ENCODE peak calls at places on chromosomes 16 and 17, in five cellular contexts. One of them, this sample, is unnamed.
A peak's percentile ranks its signal among the peaks of the same experiment; 100 is the strongest.

GRCh38 chr16:84610385-84610784 is 7.5 kb downstream of the COTL1 start:
- DNase-seq in transverse colon: no peak
- DNase-seq in A549: peak; percentile 45
- DNase-seq in lung: no peak
- DNase-seq in upper lobe of right lung: no peak
- DNase-seq in this sample: no peak

GRCh38 chr16:3654249-3654991 is at the start of gene DNASE1:
- DNase-seq in upper lobe of right lung: peak; percentile 73
- DNase-seq in A549: peak; percentile 74
- DNase-seq in transverse colon: peak; percentile 74
- DNase-seq in lung: peak; percentile 53
- DNase-seq in this sample: peak; percentile 82

GRCh38 chr17:56690441-56691291 is 97.2 kb downstream of the NOG start:
- DNase-seq in lung: no peak
- DNase-seq in upper lobe of right lung: no peak
- DNase-seq in A549: no peak
- DNase-seq in transverse colon: no peak
- DNase-seq in this sample: no peak

GRCh38 chr17:44960654-44961053 is 7.4 kb downstream of the C1QL1 start:
- DNase-seq in lung: peak; percentile 54
- DNase-seq in transverse colon: no peak
- DNase-seq in A549: no peak
- DNase-seq in upper lobe of right lung: peak; percentile 77
- DNase-seq in this sample: no peak

GRCh38 chr16:58236231-58236690 is 38.4 kb upstream of the CSNK2A2 start:
- DNase-seq in transverse colon: peak; percentile 78
- DNase-seq in lung: peak; percentile 75
- DNase-seq in upper lobe of right lung: peak; percentile 74
- DNase-seq in A549: peak; percentile 82
- DNase-seq in this sample: peak; percentile 61

GRCh38 chr17:43530303-43531081 is 15.6 kb downstream of the ETV4 start:
- DNase-seq in upper lobe of right lung: peak; percentile 75
- DNase-seq in lung: peak; percentile 79
- DNase-seq in A549: no peak
- DNase-seq in transverse colon: no peak
- DNase-seq in this sample: peak; percentile 49

GRCh38 chr17:27506348-27507218 is 50.3 kb downstream of the KSR1 start:
- DNase-seq in lung: no peak
- DNase-seq in upper lobe of right lung: no peak
- DNase-seq in A549: no peak
- DNase-seq in transverse colon: no peak
- DNase-seq in this sample: no peak

GRCh38 chr16:24851700-24852099 is 5.9 kb downstream of the SLC5A11 start:
- DNase-seq in A549: no peak
- DNase-seq in lung: no peak
- DNase-seq in transverse colon: no peak
- DNase-seq in upper lobe of right lung: no peak
- DNase-seq in this sample: no peak

GRCh38 chr17:68807998-68808772 is 147.0 kb downstream of the ABCA8 start:
- DNase-seq in upper lobe of right lung: no peak
- DNase-seq in transverse colon: no peak
- DNase-seq in lung: no peak
- DNase-seq in A549: no peak
- DNase-seq in this sample: no peak

GRCh38 chr17:44831270-44831770 is 1.2 kb upstream of the GJC1 start:
- DNase-seq in transverse colon: no peak
- DNase-seq in upper lobe of right lung: no peak
- DNase-seq in lung: no peak
- DNase-seq in A549: no peak
- DNase-seq in this sample: no peak

GRCh38 chr16:77211880-77212735 is 12.9 kb downstream of the SYCE1L start:
- DNase-seq in transverse colon: peak; percentile 73
- DNase-seq in A549: peak; percentile 83
- DNase-seq in lung: peak; percentile 49
- DNase-seq in upper lobe of right lung: peak; percentile 84
- DNase-seq in this sample: peak; percentile 60

GRCh38 chr16:75279277-75279676 is 27.9 kb upstream of the BCAR1 start:
- DNase-seq in lung: no peak
- DNase-seq in upper lobe of right lung: no peak
- DNase-seq in A549: no peak
- DNase-seq in transverse colon: no peak
- DNase-seq in this sample: no peak

GRCh38 chr16:57475711-57476339 is 10.5 kb downstream of the DOK4 start:
- DNase-seq in A549: peak; percentile 77
- DNase-seq in upper lobe of right lung: peak; percentile 81
- DNase-seq in transverse colon: peak; percentile 51
- DNase-seq in lung: no peak
- DNase-seq in this sample: no peak

GRCh38 chr17:67922503-67922902 is 73.8 kb downstream of the C17orf58 start:
- DNase-seq in transverse colon: no peak
- DNase-seq in lung: no peak
- DNase-seq in A549: no peak
- DNase-seq in upper lobe of right lung: no peak
- DNase-seq in this sample: no peak

GRCh38 chr17:14301761-14302401 is 1.0 kb downstream of the HS3ST3B1 start:
- DNase-seq in lung: peak; percentile 44
- DNase-seq in upper lobe of right lung: peak; percentile 75
- DNase-seq in transverse colon: peak; percentile 43
- DNase-seq in A549: no peak
- DNase-seq in this sample: peak; percentile 31

GRCh38 chr17:33594000-33594399 is 300.9 kb upstream of the ASIC2 start:
- DNase-seq in transverse colon: no peak
- DNase-seq in upper lobe of right lung: no peak
- DNase-seq in lung: no peak
- DNase-seq in A549: no peak
- DNase-seq in this sample: no peak

GRCh38 chr16:75208242-75208825 is 1.4 kb upstream of the CTRB2 start:
- DNase-seq in lung: no peak
- DNase-seq in A549: no peak
- DNase-seq in transverse colon: no peak
- DNase-seq in upper lobe of right lung: no peak
- DNase-seq in this sample: peak; percentile 17

GRCh38 chr17:50055055-50055425 is 870 bp upstream of the ITGA3 start:
- DNase-seq in lung: peak; percentile 86
- DNase-seq in transverse colon: peak; percentile 87
- DNase-seq in upper lobe of right lung: peak; percentile 88
- DNase-seq in A549: no peak
- DNase-seq in this sample: peak; percentile 84

DNA sequence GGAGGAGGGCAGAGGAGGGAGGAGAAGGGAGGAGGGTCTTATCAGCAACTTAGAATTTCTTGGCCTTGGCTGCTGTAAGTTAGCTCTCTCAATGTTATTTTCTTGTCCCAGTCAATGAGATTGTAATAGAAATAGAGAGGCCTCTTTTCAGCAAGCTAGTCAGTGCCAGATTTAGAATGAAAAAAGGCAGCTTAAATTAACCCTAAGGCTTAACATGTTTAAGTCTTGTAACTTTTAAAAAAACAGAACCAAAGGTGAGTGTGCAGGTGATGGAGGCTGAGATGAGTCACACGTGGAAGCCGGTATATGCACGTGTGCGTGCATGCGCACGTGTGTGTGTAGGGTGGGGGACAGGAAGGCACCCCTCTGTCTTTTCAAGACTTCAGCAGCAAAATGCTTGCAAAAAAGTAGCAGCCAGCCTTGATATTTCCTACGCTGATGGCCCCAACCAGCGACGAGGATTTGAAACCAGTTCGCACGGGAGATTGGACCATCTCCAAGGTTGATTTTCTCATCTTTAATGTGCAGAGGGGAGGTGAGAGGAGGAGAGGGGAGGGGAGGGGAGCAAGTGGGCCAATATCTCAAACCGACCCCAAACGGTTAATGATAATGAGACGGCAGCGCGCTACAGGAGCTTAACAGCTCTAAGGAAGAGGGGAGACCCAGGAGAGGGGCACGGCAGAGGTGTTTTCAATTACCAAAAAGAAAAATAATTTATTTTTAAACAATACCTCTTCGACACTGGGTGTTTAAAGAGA is 154.8 kb downstream of the ZNF423 start:
- DNase-seq in transverse colon: no peak
- DNase-seq in upper lobe of right lung: no peak
- DNase-seq in lung: no peak
- DNase-seq in A549: no peak
- DNase-seq in this sample: no peak
- H3K4me1 ChIP-seq in transverse colon: no peaks in the 10 kb centered on the region
- H3K4me1 ChIP-seq in upper lobe of right lung: peaks cover 18% of the 10 kb centered on the region
- H3K4me1 ChIP-seq in lung: no peaks in the 10 kb centered on the region
- H3K4me1 ChIP-seq in A549: no peaks in the 10 kb centered on the region
- H3K4me1 ChIP-seq in this sample: no peaks in the 10 kb centered on the region

GRCh38 chr17:46166692-46167249 is 26.5 kb downstream of the KANSL1 start:
- DNase-seq in A549: no peak
- DNase-seq in transverse colon: no peak
- DNase-seq in lung: no peak
- DNase-seq in upper lobe of right lung: no peak
- DNase-seq in this sample: no peak

GRCh38 chr17:46163929-46164594 is 29.2 kb downstream of the KANSL1 start:
- DNase-seq in A549: no peak
- DNase-seq in upper lobe of right lung: no peak
- DNase-seq in lung: no peak
- DNase-seq in transverse colon: no peak
- DNase-seq in this sample: no peak

GRCh38 chr17:46160169-46160568 is 33.1 kb downstream of the KANSL1 start:
- DNase-seq in A549: no peak
- DNase-seq in transverse colon: no peak
- DNase-seq in lung: no peak
- DNase-seq in upper lobe of right lung: no peak
- DNase-seq in this sample: no peak

GRCh38 chr17:46162871-46163270 is 30.4 kb downstream of the KANSL1 start:
- DNase-seq in transverse colon: no peak
- DNase-seq in lung: no peak
- DNase-seq in upper lobe of right lung: no peak
- DNase-seq in A549: no peak
- DNase-seq in this sample: no peak

DNA sequence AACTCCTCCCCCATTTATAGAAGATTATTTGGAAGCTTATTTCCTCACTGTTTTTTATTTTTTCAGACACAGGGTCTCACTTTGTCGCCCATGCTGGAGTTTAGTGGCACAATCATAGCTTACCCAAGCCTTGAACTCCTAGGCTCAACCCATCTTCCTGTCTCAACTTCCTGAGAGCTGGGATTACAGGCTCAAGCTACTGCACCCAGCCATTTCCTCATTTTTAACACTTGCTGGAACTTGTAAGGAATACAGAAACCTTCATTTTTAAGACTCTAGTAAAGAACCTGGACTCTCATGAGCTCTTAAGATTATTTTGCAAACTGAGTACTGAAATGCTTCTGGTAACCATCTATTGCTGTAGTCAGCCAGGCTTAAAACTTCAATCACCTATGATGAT is 29.9 kb downstream of the KANSL1 start:
- DNase-seq in A549: no peak
- DNase-seq in upper lobe of right lung: no peak
- DNase-seq in transverse colon: no peak
- DNase-seq in lung: no peak
- DNase-seq in this sample: no peak
- H3K4me1 ChIP-seq in A549: peaks cover 69% of the 10 kb centered on the region
- H3K4me1 ChIP-seq in upper lobe of right lung: peaks cover 90% of the 10 kb centered on the region
- H3K4me1 ChIP-seq in transverse colon: peaks cover 71% of the 10 kb centered on the region
- H3K4me1 ChIP-seq in lung: peaks cover 35% of the 10 kb centered on the region
- H3K4me1 ChIP-seq in this sample: peaks cover 43% of the 10 kb centered on the region

DNA sequence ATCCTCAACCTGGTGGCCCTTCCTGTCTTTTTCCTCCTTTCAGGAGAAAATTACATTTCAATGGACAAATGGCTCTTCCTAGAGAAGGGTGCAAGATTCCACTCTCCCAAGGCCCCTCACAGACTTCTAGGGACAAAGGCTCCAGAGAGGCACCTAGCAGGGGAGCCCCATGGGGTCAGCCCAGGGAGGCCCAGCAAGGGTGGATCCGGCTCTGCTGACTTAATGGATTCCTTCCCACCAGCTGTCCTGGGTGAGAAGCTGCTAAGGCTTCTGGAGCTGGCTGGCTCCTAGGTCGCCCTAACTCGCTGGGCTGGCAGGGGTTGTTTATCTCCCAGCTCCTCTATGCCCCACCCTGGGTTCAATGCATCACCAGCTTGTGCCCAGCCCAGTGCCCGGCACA is 152.4 kb downstream of the ZNF423 start:
- DNase-seq in A549: no peak
- DNase-seq in transverse colon: no peak
- DNase-seq in lung: no peak
- DNase-seq in upper lobe of right lung: no peak
- DNase-seq in this sample: no peak
- H3K4me1 ChIP-seq in A549: no peaks in the 10 kb centered on the region
- H3K4me1 ChIP-seq in transverse colon: no peaks in the 10 kb centered on the region
- H3K4me1 ChIP-seq in lung: no peaks in the 10 kb centered on the region
- H3K4me1 ChIP-seq in upper lobe of right lung: peaks cover 18% of the 10 kb centered on the region
- H3K4me1 ChIP-seq in this sample: no peaks in the 10 kb centered on the region

GRCh38 chr16:10308305-10309193 is 77.3 kb upstream of the ATF7IP2 start:
- DNase-seq in transverse colon: no peak
- DNase-seq in upper lobe of right lung: no peak
- DNase-seq in A549: no peak
- DNase-seq in lung: no peak
- DNase-seq in this sample: no peak
- H3K4me1 ChIP-seq in transverse colon: no peaks in the 10 kb centered on the region
- H3K4me1 ChIP-seq in upper lobe of right lung: no peaks in the 10 kb centered on the region
- H3K4me1 ChIP-seq in A549: peaks cover 3% of the 10 kb centered on the region
- H3K4me1 ChIP-seq in lung: no peaks in the 10 kb centered on the region
- H3K4me1 ChIP-seq in this sample: no peaks in the 10 kb centered on the region

GRCh38 chr17:39761861-39762496 is 24.2 kb downstream of the GRB7 start:
- DNase-seq in A549: no peak
- DNase-seq in transverse colon: no peak
- DNase-seq in lung: no peak
- DNase-seq in upper lobe of right lung: no peak
- DNase-seq in this sample: no peak

GRCh38 chr17:39767147-39767546 is 29.4 kb downstream of the GRB7 start:
- DNase-seq in upper lobe of right lung: no peak
- DNase-seq in A549: no peak
- DNase-seq in transverse colon: no peak
- DNase-seq in lung: no peak
- DNase-seq in this sample: no peak

GRCh38 chr17:39765159-39765558 is 27.4 kb downstream of the GRB7 start:
- DNase-seq in lung: no peak
- DNase-seq in transverse colon: no peak
- DNase-seq in A549: no peak
- DNase-seq in upper lobe of right lung: no peak
- DNase-seq in this sample: no peak

GRCh38 chr17:39763046-39763800 is 25.5 kb downstream of the GRB7 start:
- DNase-seq in transverse colon: no peak
- DNase-seq in lung: no peak
- DNase-seq in A549: no peak
- DNase-seq in upper lobe of right lung: no peak
- DNase-seq in this sample: no peak

DNA sequence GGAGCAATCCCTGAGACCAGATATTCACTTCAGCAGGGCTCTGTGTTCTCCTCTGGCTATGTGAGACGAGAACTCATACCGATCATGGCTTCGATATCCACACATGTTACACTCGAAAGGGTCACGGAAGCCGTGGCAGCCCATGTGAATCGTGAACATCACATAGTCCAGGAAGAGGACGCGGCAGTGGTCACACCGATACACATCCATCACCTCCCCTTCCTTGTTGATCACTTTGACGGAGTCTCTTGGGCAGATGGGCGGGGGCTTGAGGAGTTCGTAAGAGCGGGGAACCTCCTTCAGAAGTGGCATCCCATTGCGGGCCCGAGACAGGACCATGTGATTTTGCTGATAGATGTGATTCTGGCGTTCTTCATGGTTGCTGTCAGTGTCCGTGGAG is 28.0 kb downstream of the GRB7 start:
- DNase-seq in transverse colon: no peak
- DNase-seq in upper lobe of right lung: no peak
- DNase-seq in A549: no peak
- DNase-seq in lung: no peak
- DNase-seq in this sample: no peak
- H3K4me1 ChIP-seq in transverse colon: no peaks in the 10 kb centered on the region
- H3K4me1 ChIP-seq in upper lobe of right lung: no peaks in the 10 kb centered on the region
- H3K4me1 ChIP-seq in A549: no peaks in the 10 kb centered on the region
- H3K4me1 ChIP-seq in lung: no peaks in the 10 kb centered on the region
- H3K4me1 ChIP-seq in this sample: no peaks in the 10 kb centered on the region

This sample was measured in mucosa of descending colon.